ENCODE peak calls at places on chromosomes 6 and 20, in six cellular contexts. D, W, F, P, R and V are unnamed samples.

GRCh38 chr6:109036588-109037320 is 57.9 kb downstream of the SESN1 start:
- DNase-seq in D (no peak), W (no peak), F (no peak), P (no peak), R (no peak), V (no peak)

GRCh38 chr20:50320910-50321796 is 130.5 kb downstream of the CEBPB start:
- DNase-seq in D (no peak), W (peak; percentile 98), F (peak; percentile 98), P (peak; percentile 91), R (peak; percentile 37), V (peak; percentile 73)

GRCh38 chr20:43853174-43853803 is 61.4 kb upstream of the TOX2 start:
- DNase-seq in D (no peak), W (no peak), F (no peak), P (peak; percentile 46), R (no peak), V (no peak)

GRCh38 chr6:133623065-133623464 is 265.8 kb upstream of the TCF21 start:
- DNase-seq in D (no peak), W (no peak), F (peak; percentile 72), P (peak; percentile 78), R (no peak), V (no peak)

GRCh38 chr6:168865-169455 is 123.3 kb upstream of the DUSP22 start:
- DNase-seq in D (peak; percentile 38), W (no peak), F (no peak), P (peak; percentile 69), R (no peak), V (no peak)

GRCh38 chr6:108653864-108654402 is 93.2 kb downstream of the FOXO3 start:
- DNase-seq in D (no peak), W (peak; percentile 88), F (peak; percentile 85), P (peak; percentile 60), R (no peak), V (peak; percentile 61)

GRCh38 chr6:38326837-38327236 is 312.9 kb downstream of the BTBD9 start:
- DNase-seq in D (no peak), W (no peak), F (no peak), P (no peak), R (no peak), V (no peak)

GRCh38 chr20:62437430-62437829 is 10.1 kb upstream of the RBBP8NL start:
- DNase-seq in D (no peak), W (no peak), F (no peak), P (no peak), R (no peak), V (no peak)

GRCh38 chr6:100663219-100663863 is 198.6 kb upstream of the SIM1 start:
- DNase-seq in D (no peak), W (no peak), F (no peak), P (peak; percentile 77), R (no peak), V (no peak)

GRCh38 chr20:62133051-62133845 is 9.9 kb downstream of the PSMA7 start:
- DNase-seq in D (no peak), W (no peak), F (no peak), P (no peak), R (no peak), V (no peak)

GRCh38 chr20:44692932-44693476 is 22.2 kb upstream of the CCN5 start:
- DNase-seq in D (peak; percentile 97), W (peak; percentile 98), F (peak; percentile 91), P (peak; percentile 97), R (no peak), V (peak; percentile 71)

GRCh38 chr20:38196592-38196991 is 31.5 kb upstream of the TGM2 start:
- DNase-seq in D (no peak), W (peak; percentile 95), F (peak; percentile 78), P (peak; percentile 89), R (no peak), V (peak; percentile 77)

GRCh38 chr20:49323622-49324238 is 45.9 kb upstream of the ZNFX1 start:
- DNase-seq in D (no peak), W (no peak), F (no peak), P (peak; percentile 62), R (no peak), V (no peak)

GRCh38 chr6:14882394-14883073 is 363.3 kb upstream of the JARID2 start:
- DNase-seq in D (no peak), W (no peak), F (no peak), P (peak; percentile 32), R (no peak), V (no peak)

GRCh38 chr20:881051-881820 is 34.9 kb downstream of the ANGPT4 start:
- DNase-seq in D (peak; percentile 38), W (no peak), F (no peak), P (peak; percentile 23), R (no peak), V (no peak)

GRCh38 chr6:166413491-166413951 is 30.8 kb upstream of the MPC1 start:
- DNase-seq in D (no peak), W (peak; percentile 41), F (no peak), P (no peak), R (no peak), V (no peak)

GRCh38 chr6:12866422-12867029 is 150.0 kb downstream of the PHACTR1 start:
- DNase-seq in D (no peak), W (no peak), F (no peak), P (no peak), R (no peak), V (no peak)

GRCh38 chr20:62927128-62927705 is 912 bp upstream of the DIDO1 start:
- DNase-seq in D (no peak), W (peak; percentile 59), F (no peak), P (no peak), R (no peak), V (no peak)

GRCh38 chr6:129345890-129346289 is 364.1 kb downstream of the ARHGAP18 start:
- DNase-seq in D (no peak), W (no peak), F (no peak), P (peak; percentile 73), R (no peak), V (no peak)

GRCh38 chr20:2762578-2763131 is 37.8 kb downstream of the CPXM1 start:
- DNase-seq in D (no peak), W (no peak), F (no peak), P (no peak), R (no peak), V (no peak)

GRCh38 chr20:52923123-52923543 is 49.0 kb upstream of the TSHZ2 start:
- DNase-seq in D (peak; percentile 45), W (no peak), F (no peak), P (peak; percentile 98), R (no peak), V (no peak)

DNA sequence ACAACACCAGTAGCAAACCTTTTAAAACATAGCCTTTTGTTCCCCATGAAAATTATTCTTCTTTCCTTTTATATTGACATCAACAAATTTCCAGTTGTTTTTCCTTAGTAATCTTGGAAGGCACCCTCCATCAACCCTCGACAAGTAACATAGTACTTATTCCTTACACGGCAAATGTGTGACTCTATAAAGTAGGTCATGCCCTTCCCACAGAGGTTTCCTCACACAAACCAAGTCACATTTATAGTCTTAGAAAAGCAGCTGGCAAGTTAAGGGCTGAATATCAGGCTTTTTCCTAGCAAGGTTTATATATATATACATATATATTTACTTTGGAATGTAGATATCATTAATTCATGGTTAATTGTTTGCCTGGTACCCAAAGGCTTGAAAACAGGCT is 371.5 kb downstream of the SYNE1 start:
- DNase-seq in D (no peak), W (no peak), F (no peak), P (no peak), R (no peak), V (no peak)
- H3K27ac ChIP-seq in D (no peak overlapping the region), W (peak overlapping the region; percentile 29), F (no peak overlapping the region), P (no peak overlapping the region), R (no peak overlapping the region), V (no peak overlapping the region)

GRCh38 chr6:111813247-111814162 is 59.7 kb downstream of the FYN start:
- DNase-seq in D (no peak), W (no peak), F (no peak), P (no peak), R (no peak), V (no peak)

GRCh38 chr6:111823012-111823411 is 50.2 kb downstream of the FYN start:
- DNase-seq in D (no peak), W (no peak), F (no peak), P (no peak), R (no peak), V (no peak)

GRCh38 chr6:111817451-111818146 is 55.7 kb downstream of the FYN start:
- DNase-seq in D (no peak), W (no peak), F (no peak), P (no peak), R (no peak), V (no peak)

GRCh38 chr6:111819458-111819857 is 53.8 kb downstream of the FYN start:
- DNase-seq in D (no peak), W (no peak), F (no peak), P (no peak), R (no peak), V (no peak)

GRCh38 chr6:111818539-111819226 is 54.6 kb downstream of the FYN start:
- DNase-seq in D (no peak), W (no peak), F (no peak), P (peak; percentile 34), R (no peak), V (no peak)
- H3K27ac ChIP-seq in D (no peak overlapping the region), W (no peak overlapping the region), F (no peak overlapping the region), P (no peak overlapping the region), R (no peak overlapping the region), V (no peak overlapping the region)

GRCh38 chr6:18203786-18204185 is 48.6 kb downstream of the KDM1B start:
- DNase-seq in D (no peak), W (no peak), F (no peak), P (no peak), R (no peak), V (no peak)
- H3K27ac ChIP-seq in D (no peak overlapping the region), W (no peak overlapping the region), F (no peak overlapping the region), P (no peak overlapping the region), R (no peak overlapping the region), V (no peak overlapping the region)

GRCh38 chr6:9485992-9486391 is 928.9 kb downstream of the TFAP2A start:
- DNase-seq in D (no peak), W (no peak), F (no peak), P (no peak), R (no peak), V (no peak)

GRCh38 chr6:9484686-9485085 is 930.2 kb downstream of the TFAP2A start:
- DNase-seq in D (no peak), W (no peak), F (no peak), P (peak; percentile 10), R (no peak), V (no peak)

GRCh38 chr6:9484091-9484490 is 930.8 kb downstream of the TFAP2A start:
- DNase-seq in D (no peak), W (no peak), F (no peak), P (peak; percentile 14), R (no peak), V (no peak)

GRCh38 chr6:9482030-9482731 is 932.7 kb downstream of the TFAP2A start:
- DNase-seq in D (peak; percentile 74), W (no peak), F (no peak), P (peak; percentile 92), R (no peak), V (no peak)

DNA sequence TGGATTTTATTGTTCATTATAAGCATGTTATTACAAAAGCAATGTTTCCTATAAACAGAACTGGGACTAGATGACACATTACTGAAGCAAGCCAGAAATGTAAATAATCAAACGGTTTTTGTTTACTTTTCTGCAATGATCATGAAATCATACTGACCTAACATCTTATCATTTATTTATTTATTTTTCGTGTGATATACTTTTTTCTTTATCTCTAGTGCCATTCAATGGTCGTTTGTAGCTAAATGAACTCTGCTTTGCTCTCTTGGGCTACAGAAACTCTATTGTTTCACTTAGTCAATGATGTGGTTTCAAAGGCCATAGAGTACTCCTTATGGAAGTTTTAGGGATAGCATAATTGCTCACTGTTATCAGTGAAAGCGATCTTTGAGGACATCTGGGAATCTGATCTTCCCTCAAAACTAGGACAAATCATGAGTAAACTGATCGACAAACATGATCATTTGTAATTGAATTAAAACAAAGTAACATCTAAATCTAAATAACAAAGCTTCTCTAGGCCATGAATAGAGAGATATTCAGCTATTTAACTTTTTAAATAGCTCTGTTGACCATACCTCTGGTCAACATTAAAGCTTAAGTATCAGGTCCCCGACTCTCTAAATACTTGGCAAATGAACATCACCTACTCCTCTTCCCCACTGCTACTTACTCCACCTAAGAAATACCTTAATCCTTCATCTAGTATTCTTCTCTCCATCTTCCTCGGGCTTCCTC is 933.4 kb downstream of the TFAP2A start:
- DNase-seq in D (peak; percentile 67), W (no peak), F (no peak), P (peak; percentile 62), R (no peak), V (no peak)
- H3K27ac ChIP-seq in D (peak overlapping the region; percentile 98), W (no peak overlapping the region), F (no peak overlapping the region), P (peak overlapping the region; percentile 23), R (no peak overlapping the region), V (no peak overlapping the region)